ENCODE peak calls at places on chromosomes 5 and 9, in four cellular contexts. K, H, F and O are unnamed samples.

GRCh38 chr5:88480245-88480644 is 211.6 kb upstream of the TMEM161B start:
- DNase-seq in K (peak; percentile 52), H (no peak), F (no peak), O (no peak)

GRCh38 chr9:15135167-15135792 is 171.7 kb downstream of the TTC39B start:
- DNase-seq in H (peak; percentile 63), K (peak; percentile 64), F (peak; percentile 50), O (peak; percentile 44)

GRCh38 chr9:38037981-38038306 is 31.1 kb downstream of the SHB start:
- DNase-seq in F (no peak), K (no peak), H (no peak), O (no peak)

GRCh38 chr9:9523476-9523875 is 1089.3 kb downstream of the PTPRD start:
- DNase-seq in F (no peak), H (no peak), K (no peak), O (no peak)

GRCh38 chr5:14720236-14720923 is 55.9 kb downstream of the OTULIN start:
- DNase-seq in H (no peak), K (no peak), F (no peak), O (peak; percentile 34)

GRCh38 chr5:91189480-91190332 is 193.4 kb downstream of the ARRDC3 start:
- DNase-seq in F (no peak), H (peak; percentile 60), K (no peak), O (peak; percentile 62)

GRCh38 chr9:95381243-95381642 is 63.7 kb upstream of the FANCC start:
- DNase-seq in K (no peak), F (peak; percentile 31), H (peak; percentile 38), O (peak; percentile 41)

GRCh38 chr5:148808864-148809642 is 17.4 kb upstream of the ADRB2 start:
- DNase-seq in K (no peak), H (peak; percentile 68), F (no peak), O (no peak)

GRCh38 chr5:82403724-82404123 is 125.6 kb upstream of the RPS23 start:
- DNase-seq in H (no peak), K (no peak), F (no peak), O (no peak)